ENCODE peak calls at places on chromosomes 1 and 21, in six cellular contexts. V, S, R, G, U and E are unnamed samples. For H3K36me3, the result is how much of the 10 kb centered on the place peaks cover.

GRCh38 chr1:228212415-228212965 is 4.6 kb downstream of the OBSCN start:
- DNase-seq in R (no peak), U (no peak), G (no peak), V (no peak), S (no peak), E (no peak)

GRCh38 chr1:238404506-238404905 is 513.8 kb upstream of the ZP4 start:
- DNase-seq in R (no peak), S (no peak), U (no peak), G (no peak), V (no peak), E (no peak)

GRCh38 chr1:227635596-227635995 is 72.2 kb downstream of the ZNF678 start:
- DNase-seq in G (no peak), V (no peak), S (no peak), R (no peak), U (no peak), E (no peak)

GRCh38 chr1:10973552-10973951 is 38.9 kb upstream of the TARDBP start:
- DNase-seq in S (no peak), U (no peak), V (no peak), G (peak), R (no peak), E (no peak)

GRCh38 chr1:207565546-207566468 is 69.8 kb downstream of the CR1 start:
- DNase-seq in G (no peak), U (no peak), V (no peak), R (peak), S (no peak), E (no peak)

GRCh38 chr1:214028569-214028968 is 40.8 kb downstream of the PROX1 start:
- DNase-seq in R (no peak), V (no peak), S (no peak), U (no peak), G (no peak), E (no peak)

GRCh38 chr1:14320518-14320917 is 278.0 kb upstream of the KAZN start:
- DNase-seq in G (no peak), U (no peak), V (no peak), R (no peak), S (no peak), E (no peak)

GRCh38 chr1:156502749-156503671 is 2.4 kb upstream of the MEF2D start:
- DNase-seq in S (no peak), G (peak), U (peak), V (peak), R (peak), E (peak)

GRCh38 chr1:60169206-60169605 is 95.6 kb upstream of the C1orf87 start:
- DNase-seq in G (no peak), S (no peak), R (no peak), V (no peak), U (no peak), E (no peak)

GRCh38 chr1:30068787-30069472 is 654.5 kb downstream of the MATN1 start:
- DNase-seq in R (no peak), G (no peak), S (no peak), U (no peak), V (no peak), E (no peak)

GRCh38 chr1:112776688-112777087 is 61.6 kb upstream of the PPM1J start:
- DNase-seq in U (no peak), S (no peak), R (no peak), V (no peak), G (no peak), E (no peak)

GRCh38 chr1:115613767-115614166 is 28.0 kb upstream of the VANGL1 start:
- DNase-seq in G (no peak), V (no peak), U (no peak), R (no peak), S (no peak), E (no peak)

GRCh38 chr1:23367451-23367790 is 2.2 kb downstream of the ZNF436 start:
- DNase-seq in R (no peak), U (no peak), S (no peak), V (no peak), G (peak), E (no peak)

GRCh38 chr1:201418461-201418860 is 3.1 kb downstream of the TNNI1 start:
- DNase-seq in G (no peak), U (no peak), R (no peak), S (no peak), V (no peak), E (no peak)

GRCh38 chr1:75310067-75310466 is 175.9 kb downstream of the LHX8 start:
- DNase-seq in U (peak), S (no peak), G (no peak), R (no peak), V (no peak), E (no peak)

GRCh38 chr1:161730050-161730564 is 8.8 kb downstream of the FCRLB start:
- DNase-seq in G (no peak), U (peak), S (no peak), R (no peak), V (no peak), E (no peak)

GRCh38 chr1:243268284-243268653 is 12.4 kb downstream of the SDCCAG8 start:
- DNase-seq in R (no peak), S (no peak), U (peak), G (no peak), V (no peak), E (no peak)

GRCh38 chr1:64041366-64042131 is 161.9 kb upstream of the UBE2U start:
- DNase-seq in S (no peak), U (no peak), V (no peak), G (no peak), R (no peak), E (no peak)

GRCh38 chr1:93605026-93605425 is 76.6 kb downstream of the BCAR3 start:
- DNase-seq in U (no peak), S (no peak), V (no peak), G (no peak), R (no peak), E (no peak)

GRCh38 chr21:23890652-23891051 is 1716.6 kb downstream of the MRPL39 start:
- DNase-seq in U (no peak), V (no peak), R (no peak), S (no peak), G (no peak), E (no peak)

GRCh38 chr1:46248122-46248920 is 758 bp downstream of the RAD54L start:
- DNase-seq in S (no peak), U (peak), G (peak), V (no peak), R (peak), E (peak)
- TF ChIP-seq POLR2A in S (no peak), U (no peak), G (no peak), V (no peak), R (no peak), E (no peak)

DNA sequence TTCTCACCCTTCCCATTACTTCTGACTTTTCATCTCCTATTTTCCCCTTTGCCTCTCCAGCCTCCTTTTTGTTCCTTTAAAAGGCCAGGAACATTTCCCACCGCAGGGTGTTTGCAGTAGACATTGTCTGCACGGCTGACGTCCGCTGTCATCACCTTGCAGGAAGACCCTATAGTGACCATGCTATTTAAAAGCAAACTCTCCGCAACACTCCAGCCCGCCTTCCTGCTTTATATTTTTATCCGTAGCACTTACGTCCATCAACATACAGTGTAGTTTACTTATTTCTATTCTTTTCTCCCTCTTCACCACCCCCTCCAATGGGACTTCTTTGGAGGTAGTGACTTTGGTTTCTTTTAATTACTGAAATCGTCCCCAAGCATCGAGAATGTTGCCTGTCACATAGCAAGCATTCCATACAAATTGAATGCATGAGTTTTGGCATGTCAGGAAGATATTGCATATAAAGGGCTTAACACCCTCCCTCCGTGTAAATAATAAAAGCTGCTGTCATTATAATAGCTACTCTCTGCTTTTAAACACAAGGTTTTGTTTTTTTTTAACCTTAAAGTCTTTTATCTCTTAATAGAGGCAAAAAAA is 19.8 kb downstream of the SLC25A33 start:
- DNase-seq in V (no peak), S (no peak), G (no peak), R (no peak), U (no peak), E (no peak)
- H3K36me3 ChIP-seq in V (under half), S (under half), G (under half), R (under half), U (under half), E (under half)

GRCh38 chr1:155005076-155005971 is 2.7 kb downstream of the ZBTB7B start:
- DNase-seq in S (peak), G (no peak), R (peak), V (peak), U (no peak), E (peak)
- TF ChIP-seq POLR2A in S (no peak), G (no peak), R (peak), V (peak), U (no peak), E (no peak)

GRCh38 chr1:32035119-32035518 is 21.5 kb downstream of the KHDRBS1 start:
- DNase-seq in G (no peak), V (no peak), R (no peak), U (no peak), S (no peak), E (no peak)

GRCh38 chr1:32044246-32044645 is 28.5 kb upstream of the TMEM39B start:
- DNase-seq in S (no peak), G (no peak), V (no peak), U (no peak), R (no peak), E (no peak)

GRCh38 chr1:32042330-32042729 is 28.7 kb downstream of the KHDRBS1 start:
- DNase-seq in S (no peak), R (no peak), V (no peak), G (no peak), U (no peak), E (no peak)

GRCh38 chr1:32045770-32046169 is 27.0 kb upstream of the TMEM39B start:
- DNase-seq in V (no peak), R (no peak), U (no peak), S (no peak), G (no peak), E (no peak)

GRCh38 chr1:32040711-32041110 is 27.0 kb downstream of the KHDRBS1 start:
- DNase-seq in G (no peak), U (no peak), S (no peak), V (no peak), R (no peak), E (no peak)
- H3K36me3 ChIP-seq in G (under half), U (half or more), S (under half), V (under half), R (under half), E (under half)

GRCh38 chr1:231028676-231029075 is 11.4 kb downstream of the FAM89A start:
- DNase-seq in S (no peak), V (no peak), G (no peak), R (no peak), U (peak), E (no peak)
- TF ChIP-seq POLR2A in S (no peak), V (no peak), G (no peak), R (no peak), U (no peak), E (no peak)

GRCh38 chr1:151266821-151267220 is 12.3 kb downstream of the PSMD4 start:
- DNase-seq in V (no peak), G (no peak), U (no peak), R (no peak), S (no peak), E (no peak)
- H3K36me3 ChIP-seq in V (under half), G (under half), U (under half), R (under half), S (under half), E (under half)

GRCh38 chr1:98210563-98210962 is 289.7 kb upstream of the DPYD start:
- DNase-seq in S (no peak), R (no peak), G (no peak), U (no peak), V (no peak), E (no peak)
- TF ChIP-seq POLR2A in S (no peak), R (no peak), G (no peak), U (no peak), V (no peak), E (no peak)